ENCODE peak calls at places on chromosomes 4 and X, in eight cellular contexts. U, G, L, E, K, A, X and Y are unnamed samples.
A peak's percentile ranks its signal among the peaks of the same experiment; 100 is the strongest.

GRCh38 chr4:40211224-40212185 is 14.7 kb downstream of the RHOH start:
- DNase-seq in E (no peak), U (no peak), X (no peak), K (no peak), L (no peak), G (no peak), A (peak; percentile 45), Y (no peak)

GRCh38 chr4:122775039-122775438 is 42.5 kb downstream of the BBS12 start:
- DNase-seq in L (no peak), K (no peak), X (no peak), A (no peak), U (no peak), E (no peak), G (no peak), Y (no peak)

GRCh38 chr4:145734576-145735329 is 54.8 kb downstream of the C4orf51 start:
- DNase-seq in K (peak; percentile 91), X (no peak), G (peak; percentile 89), U (no peak), L (peak; percentile 95), A (peak; percentile 98), E (no peak), Y (peak; percentile 92)

GRCh38 chrX:49163555-49164419 is 1.2 kb downstream of the MAGIX start:
- DNase-seq in U (no peak), A (peak; percentile 80), G (peak; percentile 82), E (peak; percentile 89), L (peak; percentile 93), K (no peak), X (peak; percentile 99), Y (peak; percentile 29)

GRCh38 chrX:38117485-38117884 is 103.2 kb downstream of the SRPX start:
- DNase-seq in A (peak; percentile 5), L (no peak), E (no peak), G (no peak), X (no peak), U (no peak), K (no peak), Y (peak; percentile 48)

GRCh38 chr4:1792832-1793495 is at the start of gene FGFR3:
- DNase-seq in L (no peak), K (no peak), E (peak; percentile 86), G (peak; percentile 94), A (no peak), X (peak; percentile 91), U (no peak), Y (no peak)

GRCh38 chrX:68870357-68870756 is 41.5 kb downstream of the EFNB1 start:
- DNase-seq in G (no peak), E (no peak), A (no peak), U (no peak), X (no peak), L (no peak), K (no peak), Y (no peak)

GRCh38 chr4:1898007-1898406 is 26.8 kb downstream of the NSD2 start:
- DNase-seq in A (no peak), U (no peak), G (no peak), K (no peak), L (no peak), X (no peak), E (no peak), Y (no peak)

GRCh38 chrX:134548844-134549205 is 88.9 kb downstream of the HPRT1 start:
- DNase-seq in G (no peak), U (no peak), L (no peak), X (no peak), A (no peak), E (no peak), K (no peak), Y (no peak)

GRCh38 chrX:120271218-120271617 is 20.6 kb downstream of the ZBTB33 start:
- DNase-seq in X (no peak), A (no peak), K (no peak), G (no peak), E (no peak), L (no peak), U (no peak), Y (no peak)

GRCh38 chr4:145755802-145756201 is 75.9 kb downstream of the C4orf51 start:
- DNase-seq in G (no peak), A (peak; percentile 9), X (no peak), K (no peak), U (no peak), E (no peak), L (no peak), Y (no peak)

GRCh38 chr4:97998203-97998602 is 145.1 kb downstream of the STPG2 start:
- DNase-seq in K (no peak), G (no peak), U (no peak), X (no peak), L (no peak), A (peak; percentile 3), E (no peak), Y (no peak)

GRCh38 chr4:176547005-176547404 is 227.2 kb downstream of the SPCS3 start:
- DNase-seq in U (no peak), G (peak; percentile 56), L (no peak), X (no peak), K (peak; percentile 61), E (no peak), A (peak; percentile 70), Y (peak; percentile 50)

GRCh38 chrX:154603438-154604430 is 15.3 kb downstream of the CTAG1B start:
- DNase-seq in U (no peak), K (peak; percentile 52), L (no peak), G (peak; percentile 37), X (no peak), E (no peak), A (peak; percentile 96), Y (no peak)

GRCh38 chr4:145935253-145936141 is 3.1 kb downstream of the ZNF827 start:
- DNase-seq in X (peak; percentile 59), A (no peak), U (no peak), G (peak; percentile 21), L (no peak), K (no peak), E (peak; percentile 62), Y (no peak)

GRCh38 chrX:17459596-17459995 is 84.6 kb downstream of the NHS start:
- DNase-seq in A (peak; percentile 65), K (no peak), U (no peak), L (no peak), E (no peak), G (peak; percentile 43), X (no peak), Y (peak; percentile 43)

GRCh38 chrX:115549008-115549407 is 12.0 kb upstream of the PLS3 start:
- DNase-seq in E (no peak), L (no peak), X (no peak), U (no peak), A (no peak), K (no peak), G (no peak), Y (no peak)

GRCh38 chrX:149717803-149718202 is 5.9 kb downstream of the MAGEA11 start:
- DNase-seq in A (no peak), E (no peak), U (no peak), L (no peak), X (no peak), K (no peak), G (no peak), Y (no peak)

GRCh38 chrX:109716431-109717028 is 16.5 kb downstream of the ACSL4 start:
- DNase-seq in U (no peak), E (no peak), K (no peak), X (no peak), A (peak; percentile 19), L (no peak), G (no peak), Y (peak; percentile 9)

GRCh38 chrX:74420194-74421035 is 878 bp upstream of the SLC16A2 start:
- DNase-seq in K (no peak), X (no peak), E (peak; percentile 76), L (peak; percentile 92), A (peak; percentile 89), U (no peak), G (peak; percentile 74), Y (peak; percentile 19)

GRCh38 chr4:173046818-173047217 is 121.8 kb upstream of the GALNT7 start:
- DNase-seq in X (no peak), U (no peak), A (no peak), K (no peak), L (no peak), G (no peak), E (no peak), Y (no peak)

GRCh38 chrX:56033495-56034180 is 198.5 kb upstream of the KLF8 start:
- DNase-seq in G (no peak), A (no peak), K (no peak), L (no peak), U (no peak), X (no peak), E (no peak), Y (no peak)

GRCh38 chr4:70364002-70364401 is 3.4 kb downstream of the SMR3A start:
- DNase-seq in U (no peak), L (no peak), K (no peak), E (no peak), A (no peak), G (no peak), X (no peak), Y (no peak)

GRCh38 chr4:53132117-53132889 is 233.6 kb downstream of the SCFD2 start:
- DNase-seq in X (no peak), A (no peak), K (no peak), E (no peak), G (no peak), U (no peak), L (no peak), Y (no peak)

GRCh38 chr4:83664741-83665140 is 128.8 kb downstream of the GPAT3 start:
- DNase-seq in U (no peak), G (no peak), X (no peak), K (no peak), E (no peak), A (no peak), L (no peak), Y (no peak)

GRCh38 chr4:151957163-151957562 is 196.4 kb upstream of the GATB start:
- DNase-seq in A (no peak), K (no peak), G (no peak), X (no peak), U (no peak), L (no peak), E (peak; percentile 70), Y (peak; percentile 2)

GRCh38 chr4:100268807-100269206 is 78.5 kb upstream of the DDIT4L start:
- DNase-seq in X (no peak), U (no peak), L (no peak), G (no peak), E (no peak), K (no peak), A (no peak), Y (no peak)

GRCh38 chr4:39542633-39543393 is 15.6 kb upstream of the UGDH start:
- DNase-seq in L (no peak), X (no peak), K (no peak), U (no peak), A (no peak), G (no peak), E (no peak), Y (no peak)

GRCh38 chrX:49137492-49137891 is 14.0 kb upstream of the GPKOW start:
- DNase-seq in G (no peak), A (no peak), K (no peak), X (no peak), U (no peak), L (no peak), E (no peak), Y (no peak)

GRCh38 chrX:119399772-119400101 is 601 bp downstream of the SLC25A43 start:
- DNase-seq in A (peak; percentile 37), L (no peak), X (peak; percentile 23), E (no peak), U (no peak), G (peak; percentile 69), K (no peak), Y (no peak)

GRCh38 chr4:2862528-2862927 is 18.9 kb downstream of the ADD1 start:
- DNase-seq in A (peak; percentile 81), L (no peak), U (no peak), G (peak; percentile 71), K (no peak), E (peak; percentile 56), X (no peak), Y (no peak)